ENCODE peak calls at places on chromosomes 4 and X, in six cellular contexts. One of them, this sample, is unnamed.

GRCh38 chrX:2635366-2635765 is 55.7 kb upstream of the CD99 start:
- DNase-seq in IMR-90: no peak
- DNase-seq in mesendoderm: no peak
- DNase-seq in neuronal stem cell: no peak
- DNase-seq in trophoblast cell: no peak
- DNase-seq in H9: no peak
- DNase-seq in this sample: no peak

GRCh38 chr4:116180056-116180690 is 905.2 kb downstream of the TRAM1L1 start:
- DNase-seq in IMR-90: no peak
- DNase-seq in trophoblast cell: no peak
- DNase-seq in neuronal stem cell: peak
- DNase-seq in H9: no peak
- DNase-seq in mesendoderm: peak
- DNase-seq in this sample: peak

GRCh38 chrX:49071877-49072711 is 1.7 kb downstream of the PRAF2 start:
- DNase-seq in IMR-90: peak
- DNase-seq in trophoblast cell: no peak
- DNase-seq in mesendoderm: peak
- DNase-seq in neuronal stem cell: no peak
- DNase-seq in H9: peak
- DNase-seq in this sample: no peak

GRCh38 chr4:25884040-25884788 is 21.4 kb upstream of the SEL1L3 start:
- DNase-seq in mesendoderm: no peak
- DNase-seq in neuronal stem cell: no peak
- DNase-seq in H9: no peak
- DNase-seq in IMR-90: peak
- DNase-seq in trophoblast cell: no peak
- DNase-seq in this sample: peak

GRCh38 chrX:14591976-14592375 is 62.6 kb downstream of the GLRA2 start:
- DNase-seq in H9: no peak
- DNase-seq in neuronal stem cell: no peak
- DNase-seq in mesendoderm: no peak
- DNase-seq in IMR-90: no peak
- DNase-seq in trophoblast cell: no peak
- DNase-seq in this sample: peak

GRCh38 chr4:141246243-141246642 is 25.5 kb downstream of the ZNF330 start:
- DNase-seq in trophoblast cell: no peak
- DNase-seq in mesendoderm: peak
- DNase-seq in IMR-90: peak
- DNase-seq in H9: no peak
- DNase-seq in neuronal stem cell: no peak
- DNase-seq in this sample: peak

GRCh38 chr4:12548678-12549077 is 935.5 kb downstream of the RAB28 start:
- DNase-seq in mesendoderm: no peak
- DNase-seq in H9: no peak
- DNase-seq in IMR-90: no peak
- DNase-seq in neuronal stem cell: no peak
- DNase-seq in trophoblast cell: no peak
- DNase-seq in this sample: no peak

GRCh38 chr4:115763051-115763450 is 649.6 kb upstream of the NDST4 start:
- DNase-seq in trophoblast cell: no peak
- DNase-seq in mesendoderm: no peak
- DNase-seq in IMR-90: no peak
- DNase-seq in H9: no peak
- DNase-seq in neuronal stem cell: no peak
- DNase-seq in this sample: no peak

GRCh38 chr4:39730067-39730466 is 32.1 kb downstream of the UBE2K start:
- DNase-seq in IMR-90: no peak
- DNase-seq in trophoblast cell: no peak
- DNase-seq in H9: no peak
- DNase-seq in neuronal stem cell: no peak
- DNase-seq in mesendoderm: no peak
- DNase-seq in this sample: peak

GRCh38 chr4:77820836-77821561 is 1.8 kb upstream of the CNOT6L start:
- DNase-seq in mesendoderm: no peak
- DNase-seq in neuronal stem cell: no peak
- DNase-seq in trophoblast cell: no peak
- DNase-seq in IMR-90: no peak
- DNase-seq in H9: no peak
- DNase-seq in this sample: no peak

GRCh38 chr4:100841911-100842310 is 324.1 kb upstream of the EMCN start:
- DNase-seq in neuronal stem cell: no peak
- DNase-seq in IMR-90: no peak
- DNase-seq in mesendoderm: no peak
- DNase-seq in trophoblast cell: no peak
- DNase-seq in H9: no peak
- DNase-seq in this sample: peak

GRCh38 chr4:55083771-55084170 is 41.6 kb downstream of the KDR start:
- DNase-seq in mesendoderm: no peak
- DNase-seq in trophoblast cell: no peak
- DNase-seq in IMR-90: no peak
- DNase-seq in neuronal stem cell: no peak
- DNase-seq in H9: no peak
- DNase-seq in this sample: no peak

GRCh38 chr4:6991771-6992557 is 51.2 kb upstream of the TADA2B start:
- DNase-seq in IMR-90: peak
- DNase-seq in H9: no peak
- DNase-seq in neuronal stem cell: no peak
- DNase-seq in trophoblast cell: no peak
- DNase-seq in mesendoderm: no peak
- DNase-seq in this sample: peak

GRCh38 chr4:92198711-92199110 is 105.1 kb upstream of the GRID2 start:
- DNase-seq in H9: no peak
- DNase-seq in trophoblast cell: no peak
- DNase-seq in neuronal stem cell: no peak
- DNase-seq in mesendoderm: no peak
- DNase-seq in IMR-90: peak
- DNase-seq in this sample: peak

GRCh38 chr4:143262838-143263237 is 73.8 kb upstream of the GAB1 start:
- DNase-seq in trophoblast cell: no peak
- DNase-seq in H9: no peak
- DNase-seq in mesendoderm: no peak
- DNase-seq in neuronal stem cell: no peak
- DNase-seq in IMR-90: no peak
- DNase-seq in this sample: no peak

GRCh38 chr4:105495667-105496066 is 21.8 kb upstream of the PPA2 start:
- DNase-seq in H9: no peak
- DNase-seq in mesendoderm: no peak
- DNase-seq in neuronal stem cell: no peak
- DNase-seq in IMR-90: no peak
- DNase-seq in trophoblast cell: no peak
- DNase-seq in this sample: no peak

GRCh38 chrX:145552643-145553042 is 265.0 kb upstream of the SLITRK2 start:
- DNase-seq in mesendoderm: no peak
- DNase-seq in neuronal stem cell: no peak
- DNase-seq in trophoblast cell: no peak
- DNase-seq in IMR-90: no peak
- DNase-seq in H9: no peak
- DNase-seq in this sample: no peak

GRCh38 chrX:121671649-121672048 is 624.2 kb downstream of the GLUD2 start:
- DNase-seq in neuronal stem cell: no peak
- DNase-seq in IMR-90: no peak
- DNase-seq in mesendoderm: no peak
- DNase-seq in trophoblast cell: no peak
- DNase-seq in H9: no peak
- DNase-seq in this sample: no peak

GRCh38 chr4:132344924-132345828 is 803.9 kb upstream of the PCDH10 start:
- DNase-seq in IMR-90: no peak
- DNase-seq in trophoblast cell: peak
- DNase-seq in neuronal stem cell: no peak
- DNase-seq in H9: no peak
- DNase-seq in mesendoderm: no peak
- DNase-seq in this sample: no peak

GRCh38 chrX:72268601-72269365 is 8.3 kb downstream of the RPS4X start:
- DNase-seq in neuronal stem cell: no peak
- DNase-seq in mesendoderm: no peak
- DNase-seq in H9: no peak
- DNase-seq in IMR-90: peak
- DNase-seq in trophoblast cell: no peak
- DNase-seq in this sample: peak

GRCh38 chr4:75142377-75142776 is 209.5 kb downstream of the PARM1 start:
- DNase-seq in H9: no peak
- DNase-seq in neuronal stem cell: no peak
- DNase-seq in mesendoderm: no peak
- DNase-seq in IMR-90: peak
- DNase-seq in trophoblast cell: no peak
- DNase-seq in this sample: peak

GRCh38 chr4:61160484-61160883 is 39.6 kb upstream of the ADGRL3 start:
- DNase-seq in neuronal stem cell: no peak
- DNase-seq in trophoblast cell: no peak
- DNase-seq in mesendoderm: peak
- DNase-seq in H9: no peak
- DNase-seq in IMR-90: no peak
- DNase-seq in this sample: no peak

GRCh38 chr4:10121568-10122097 is 5.0 kb upstream of the WDR1 start:
- DNase-seq in mesendoderm: no peak
- DNase-seq in neuronal stem cell: no peak
- DNase-seq in trophoblast cell: no peak
- DNase-seq in IMR-90: no peak
- DNase-seq in H9: no peak
- DNase-seq in this sample: no peak

GRCh38 chrX:11380187-11380586 is 87.0 kb downstream of the AMELX start:
- DNase-seq in H9: no peak
- DNase-seq in trophoblast cell: peak
- DNase-seq in IMR-90: no peak
- DNase-seq in mesendoderm: no peak
- DNase-seq in neuronal stem cell: no peak
- DNase-seq in this sample: peak

GRCh38 chrX:11381464-11381863 is 88.3 kb downstream of the AMELX start:
- DNase-seq in IMR-90: peak
- DNase-seq in H9: peak
- DNase-seq in mesendoderm: peak
- DNase-seq in trophoblast cell: peak
- DNase-seq in neuronal stem cell: peak
- DNase-seq in this sample: peak

GRCh38 chrX:11386812-11387211 is 93.6 kb downstream of the AMELX start:
- DNase-seq in neuronal stem cell: no peak
- DNase-seq in H9: no peak
- DNase-seq in IMR-90: no peak
- DNase-seq in mesendoderm: no peak
- DNase-seq in trophoblast cell: no peak
- DNase-seq in this sample: no peak

GRCh38 chrX:11386001-11386523 is 92.8 kb downstream of the AMELX start:
- DNase-seq in mesendoderm: no peak
- DNase-seq in H9: no peak
- DNase-seq in trophoblast cell: peak
- DNase-seq in neuronal stem cell: no peak
- DNase-seq in IMR-90: peak
- DNase-seq in this sample: peak

DNA sequence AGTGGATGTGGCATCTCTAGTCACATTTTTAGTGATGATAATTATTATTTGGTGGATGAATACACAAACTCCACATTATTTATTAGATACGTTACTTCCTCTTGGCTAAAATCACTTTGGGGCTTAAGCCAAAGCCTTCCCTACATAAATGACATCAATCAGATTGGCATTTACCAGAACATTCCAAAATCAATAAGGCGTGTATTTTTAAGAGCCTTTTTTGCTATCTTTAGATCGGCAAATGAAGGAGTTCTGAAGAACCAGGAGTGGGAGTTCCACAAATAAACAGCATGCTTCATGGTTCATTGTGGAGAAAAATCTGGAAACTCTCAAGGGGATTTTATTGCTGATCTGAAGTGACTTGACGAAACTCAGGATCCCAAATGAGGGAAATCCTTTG is 89.7 kb downstream of the AMELX start:
- DNase-seq in H9: no peak
- DNase-seq in IMR-90: no peak
- DNase-seq in trophoblast cell: no peak
- DNase-seq in neuronal stem cell: no peak
- DNase-seq in mesendoderm: no peak
- DNase-seq in this sample: no peak
- H2BK5ac ChIP-seq in H9: no peak
- H2BK5ac ChIP-seq in IMR-90: no peak
- H2BK5ac ChIP-seq in trophoblast cell: no peak
- H2BK5ac ChIP-seq in neuronal stem cell: no peak
- H2BK5ac ChIP-seq in mesendoderm: no peak
- H2BK5ac ChIP-seq in this sample: no peak

GRCh38 chr4:16883816-16884215 is 14.6 kb downstream of the LDB2 start:
- DNase-seq in IMR-90: no peak
- DNase-seq in H9: no peak
- DNase-seq in neuronal stem cell: no peak
- DNase-seq in trophoblast cell: no peak
- DNase-seq in mesendoderm: no peak
- DNase-seq in this sample: peak
- H2BK5ac ChIP-seq in IMR-90: no peak
- H2BK5ac ChIP-seq in H9: no peak
- H2BK5ac ChIP-seq in neuronal stem cell: no peak
- H2BK5ac ChIP-seq in trophoblast cell: no peak
- H2BK5ac ChIP-seq in mesendoderm: peak
- H2BK5ac ChIP-seq in this sample: no peak

GRCh38 chrX:153478746-153479145 is 8.4 kb upstream of the HAUS7 start:
- DNase-seq in mesendoderm: no peak
- DNase-seq in trophoblast cell: no peak
- DNase-seq in neuronal stem cell: no peak
- DNase-seq in IMR-90: no peak
- DNase-seq in H9: no peak
- DNase-seq in this sample: no peak

GRCh38 chrX:153477039-153477438 is 6.7 kb upstream of the HAUS7 start:
- DNase-seq in mesendoderm: peak
- DNase-seq in IMR-90: peak
- DNase-seq in H9: peak
- DNase-seq in trophoblast cell: no peak
- DNase-seq in neuronal stem cell: no peak
- DNase-seq in this sample: no peak

GRCh38 chrX:153477901-153478300 is 7.5 kb upstream of the HAUS7 start:
- DNase-seq in IMR-90: no peak
- DNase-seq in mesendoderm: no peak
- DNase-seq in neuronal stem cell: no peak
- DNase-seq in trophoblast cell: no peak
- DNase-seq in H9: no peak
- DNase-seq in this sample: no peak

GRCh38 chrX:153476628-153477027 is 6.3 kb upstream of the HAUS7 start:
- DNase-seq in neuronal stem cell: no peak
- DNase-seq in IMR-90: peak
- DNase-seq in mesendoderm: no peak
- DNase-seq in trophoblast cell: no peak
- DNase-seq in H9: no peak
- DNase-seq in this sample: no peak

GRCh38 chrX:153477458-153477857 is 7.1 kb upstream of the HAUS7 start:
- DNase-seq in IMR-90: no peak
- DNase-seq in mesendoderm: no peak
- DNase-seq in H9: no peak
- DNase-seq in neuronal stem cell: no peak
- DNase-seq in trophoblast cell: no peak
- DNase-seq in this sample: no peak
- H2BK5ac ChIP-seq in IMR-90: peak
- H2BK5ac ChIP-seq in mesendoderm: no peak
- H2BK5ac ChIP-seq in H9: no peak
- H2BK5ac ChIP-seq in neuronal stem cell: no peak
- H2BK5ac ChIP-seq in trophoblast cell: no peak
- H2BK5ac ChIP-seq in this sample: no peak

DNA sequence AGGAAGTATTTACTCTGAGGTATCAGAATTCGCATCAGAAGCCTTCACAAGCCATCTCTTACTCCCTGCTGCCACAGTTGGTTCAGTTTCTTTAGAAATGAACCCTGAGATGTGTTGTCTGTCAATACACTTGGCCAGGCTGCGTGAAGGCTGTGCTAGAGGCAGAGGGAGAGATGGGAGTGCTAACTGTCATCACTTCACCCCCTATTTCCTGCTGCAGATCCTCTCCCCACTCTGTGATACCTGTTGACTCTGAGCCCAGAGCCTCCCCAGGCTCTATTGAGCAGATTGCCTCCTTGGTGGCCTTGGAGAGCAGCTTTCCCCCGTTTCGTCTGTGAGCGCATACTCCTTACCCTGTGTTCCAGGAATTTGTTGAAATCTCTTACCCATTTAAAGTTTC is 34.8 kb downstream of the FHIP1A start:
- DNase-seq in trophoblast cell: no peak
- DNase-seq in IMR-90: no peak
- DNase-seq in neuronal stem cell: no peak
- DNase-seq in H9: no peak
- DNase-seq in mesendoderm: no peak
- DNase-seq in this sample: no peak
- H2BK5ac ChIP-seq in trophoblast cell: no peak
- H2BK5ac ChIP-seq in IMR-90: no peak
- H2BK5ac ChIP-seq in neuronal stem cell: no peak
- H2BK5ac ChIP-seq in H9: no peak
- H2BK5ac ChIP-seq in mesendoderm: no peak
- H2BK5ac ChIP-seq in this sample: no peak